ENCODE peak calls at places on chromosomes 11 and 22, in seven cellular contexts. B is NCI-H187 treated with DMSO at 0.1 percent for 48 hours; W is SK-MEL-5; Q is stimulated activated CD8-positive, alpha-beta memory T cell treated with anti-CD3 and anti-CD28 coated beads, Interleukin-4, amount 100 ng/mL, for 1 hour; U is effector memory CD8-positive, alpha-beta T cell; V is iris pigment epithelial cell; P is GM03348. N is an unnamed sample.
A peak's percentile ranks its signal among the peaks of the same experiment; 100 is the strongest.

GRCh38 chr22:23263651-23264555 is 83.6 kb downstream of the BCR start:
- DNase-seq in Q (peak; percentile 42), U (peak; percentile 64), V (no peak), B (no peak), W (no peak), P (no peak), N (no peak)

GRCh38 chr11:56932572-56933235 is 56.0 kb upstream of the OR5AK2 start:
- DNase-seq in U (no peak), Q (no peak), W (peak; percentile 37), V (peak; percentile 60), B (no peak), P (peak; percentile 19), N (peak; percentile 72)

GRCh38 chr22:41898645-41899044 is 16.2 kb downstream of the SHISA8 start:
- DNase-seq in V (no peak), Q (no peak), P (no peak), B (no peak), U (no peak), W (no peak), N (no peak)

GRCh38 chr11:64245401-64245796 is 1.3 kb downstream of the PPP1R14B start:
- DNase-seq in B (no peak), W (no peak), P (peak; percentile 26), V (no peak), U (peak; percentile 57), Q (no peak), N (no peak)

GRCh38 chr22:36084717-36085116 is 56.1 kb upstream of the RBFOX2 start:
- DNase-seq in B (no peak), V (no peak), P (no peak), Q (no peak), U (no peak), W (no peak), N (no peak)

GRCh38 chr11:118216621-118217526 is 7.9 kb downstream of the JAML start:
- DNase-seq in W (no peak), U (peak; percentile 34), V (no peak), B (no peak), P (no peak), Q (no peak), N (no peak)

GRCh38 chr11:57214494-57214893 is 22.6 kb downstream of the APLNR start:
- DNase-seq in V (peak; percentile 86), W (no peak), B (no peak), P (peak; percentile 88), U (no peak), Q (no peak), N (peak; percentile 69)

GRCh38 chr22:41048791-41049717 is 43.3 kb upstream of the EP300 start:
- DNase-seq in P (peak; percentile 92), Q (no peak), B (no peak), W (no peak), V (peak; percentile 87), U (no peak), N (no peak)

GRCh38 chr11:110968348-110969062 is 256.3 kb upstream of the ARHGAP20 start:
- DNase-seq in Q (no peak), W (no peak), B (no peak), P (no peak), V (peak; percentile 80), U (no peak), N (no peak)

GRCh38 chr22:31556627-31557203 is 60.4 kb downstream of the SFI1 start:
- DNase-seq in Q (no peak), P (peak; percentile 74), V (peak; percentile 51), B (no peak), W (peak; percentile 76), U (no peak), N (peak; percentile 76)

GRCh38 chr11:12769834-12770345 is 95.7 kb downstream of the TEAD1 start:
- DNase-seq in V (peak; percentile 92), U (no peak), W (no peak), B (no peak), P (peak; percentile 76), Q (no peak), N (peak; percentile 64)

GRCh38 chr22:30694171-30694637 is 470 bp upstream of the OSBP2 start:
- DNase-seq in V (no peak), P (peak; percentile 35), U (peak; percentile 30), W (peak; percentile 13), Q (peak; percentile 16), B (no peak), N (no peak)

GRCh38 chr22:45568213-45568612 is 65.5 kb downstream of the FBLN1 start:
- DNase-seq in P (no peak), U (no peak), V (no peak), W (no peak), Q (no peak), B (no peak), N (no peak)

GRCh38 chr22:31081963-31082605 is 966 bp downstream of the SMTN start:
- DNase-seq in V (peak; percentile 67), U (no peak), Q (no peak), B (no peak), W (no peak), P (no peak), N (no peak)

GRCh38 chr11:73240190-73240781 is 22.2 kb downstream of the P2RY2 start:
- DNase-seq in P (peak; percentile 62), Q (no peak), B (no peak), U (no peak), V (peak; percentile 47), W (no peak), N (no peak)

GRCh38 chr22:45576730-45577464 is 74.2 kb downstream of the FBLN1 start:
- DNase-seq in B (no peak), U (no peak), Q (no peak), V (no peak), P (no peak), W (no peak), N (no peak)

GRCh38 chr22:41565403-41566054 is 4.7 kb downstream of the CSDC2 start:
- DNase-seq in W (peak; percentile 95), V (peak; percentile 80), Q (no peak), B (no peak), P (peak; percentile 84), U (no peak), N (peak; percentile 92)

GRCh38 chr22:32528984-32529982 is 54.7 kb downstream of the FBXO7 start:
- DNase-seq in Q (peak; percentile 5), V (peak; percentile 77), P (peak; percentile 93), W (peak; percentile 91), U (peak; percentile 35), B (no peak), N (peak; percentile 87)

GRCh38 chr11:32840587-32840986 is 10.9 kb downstream of the PRRG4 start:
- DNase-seq in U (no peak), V (no peak), W (no peak), P (no peak), Q (no peak), B (no peak), N (no peak)

GRCh38 chr11:19673924-19674390 is 38.7 kb upstream of the NAV2 start:
- DNase-seq in B (no peak), W (no peak), V (no peak), U (no peak), Q (no peak), P (peak; percentile 39), N (no peak)

GRCh38 chr11:130520231-130520630 is 71.8 kb downstream of the ADAMTS15 start:
- DNase-seq in W (no peak), B (no peak), Q (no peak), P (no peak), V (no peak), U (no peak), N (no peak)

GRCh38 chr22:24107668-24108067 is 73.6 kb upstream of the SUSD2 start:
- DNase-seq in Q (no peak), V (peak; percentile 84), U (no peak), W (no peak), P (peak; percentile 93), B (no peak), N (no peak)

GRCh38 chr11:103228807-103229206 is 119.6 kb downstream of the DYNC2H1 start:
- DNase-seq in U (no peak), V (peak; percentile 17), P (no peak), Q (no peak), B (no peak), W (no peak), N (no peak)

GRCh38 chr11:61140416-61140815 is 20.8 kb downstream of the VPS37C start:
- DNase-seq in Q (no peak), V (no peak), B (no peak), W (no peak), P (no peak), U (no peak), N (no peak)

N was measured in COLO829.